ENCODE peak calls at places on chromosomes 11 and 22, in four cellular contexts. P is mesenchymal stem cell, C is IMR-90, O is H9. B is an unnamed sample. For H3K4me1, the result is how much of the 10 kb centered on the place peaks cover.

GRCh38 chr22:23419931-23420330 is 160.2 kb downstream of the IGLL1 start:
- DNase-seq in P (no peak), C (no peak), O (no peak), B (no peak)

GRCh38 chr11:11211888-11212287 is 141.2 kb downstream of the CSNK2A3 start:
- DNase-seq in P (no peak), C (no peak), O (no peak), B (no peak)

GRCh38 chr11:79894111-79894510 is 453.3 kb upstream of the TENM4 start:
- DNase-seq in P (no peak), C (no peak), O (no peak), B (no peak)

GRCh38 chr22:34160117-34160758 is 240.0 kb upstream of the LARGE1 start:
- DNase-seq in P (no peak), C (no peak), O (peak), B (no peak)

GRCh38 chr11:38460901-38461300 is 1862.9 kb upstream of the RAG2 start:
- DNase-seq in P (peak), C (peak), O (no peak), B (no peak)

GRCh38 chr11:35800970-35801953 is 138.7 kb downstream of the TRIM44 start:
- DNase-seq in P (peak), C (no peak), O (no peak), B (no peak)

GRCh38 chr22:39959640-39960447 is at the start of gene TMA7B:
- DNase-seq in P (peak), C (peak), O (peak), B (no peak)

GRCh38 chr11:32137869-32138268 is 47.0 kb downstream of the RCN1 start:
- DNase-seq in P (no peak), C (no peak), O (no peak), B (no peak)

GRCh38 chr22:23833017-23833795 is 5.6 kb downstream of the DERL3 start:
- DNase-seq in P (no peak), C (no peak), O (no peak), B (no peak)

GRCh38 chr22:44219101-44219870 is 38.6 kb downstream of the PARVG start:
- DNase-seq in P (no peak), C (no peak), O (no peak), B (no peak)

GRCh38 chr11:46743693-46744339 is 24.8 kb downstream of the F2 start:
- DNase-seq in P (peak), C (peak), O (no peak), B (no peak)

GRCh38 chr22:37533995-37534394 is 14.8 kb upstream of the CARD10 start:
- DNase-seq in P (peak), C (peak), O (no peak), B (no peak)

GRCh38 chr11:18853086-18853720 is 61.6 kb upstream of the PTPN5 start:
- DNase-seq in P (peak), C (peak), O (peak), B (no peak)

GRCh38 chr11:128687321-128687720 is 6.6 kb upstream of the FLI1 start:
- DNase-seq in P (peak), C (no peak), O (peak), B (no peak)

GRCh38 chr11:79708319-79708928 is 267.6 kb upstream of the TENM4 start:
- DNase-seq in P (peak), C (peak), O (peak), B (peak)

GRCh38 chr11:134449713-134450112 is 37.7 kb upstream of the B3GAT1 start:
- DNase-seq in P (no peak), C (no peak), O (peak), B (no peak)

GRCh38 chr11:134987223-134987768 is 575.3 kb upstream of the B3GAT1 start:
- DNase-seq in P (no peak), C (no peak), O (no peak), B (no peak)

GRCh38 chr11:75031224-75031753 is 42.6 kb downstream of the NEU3 start:
- DNase-seq in P (peak), C (peak), O (peak), B (no peak)

GRCh38 chr11:86418929-86419328 is 44.2 kb downstream of the CCDC81 start:
- DNase-seq in P (no peak), C (peak), O (no peak), B (no peak)

GRCh38 chr11:124219126-124219525 is 21.8 kb upstream of the OR8G1 start:
- DNase-seq in P (no peak), C (no peak), O (no peak), B (no peak)

GRCh38 chr22:46958649-46959048 is 196.2 kb downstream of the TBC1D22A start:
- DNase-seq in P (no peak), C (no peak), O (no peak), B (no peak)

GRCh38 chr11:71066311-71066710 is 186.1 kb downstream of the SHANK2 start:
- DNase-seq in P (peak), C (no peak), O (no peak), B (no peak)

GRCh38 chr22:49928571-49929552 is 10.4 kb downstream of the CRELD2 start:
- DNase-seq in P (no peak), C (no peak), O (no peak), B (no peak)

GRCh38 chr22:31300896-31301295 is 8.6 kb upstream of the PIK3IP1 start:
- DNase-seq in P (no peak), C (no peak), O (no peak), B (no peak)

GRCh38 chr11:102666331-102666957 is 39.1 kb downstream of the MMP27 start:
- DNase-seq in P (peak), C (peak), O (no peak), B (peak)

GRCh38 chr22:41998361-41999261 is at the start of gene WBP2NL:
- DNase-seq in P (no peak), C (peak), O (no peak), B (no peak)

GRCh38 chr22:29756341-29756740 is 10.5 kb downstream of the ZMAT5 start:
- DNase-seq in P (no peak), C (no peak), O (no peak), B (no peak)

GRCh38 chr11:119940401-119940976 is 197.4 kb downstream of the TRIM29 start:
- DNase-seq in P (no peak), C (no peak), O (no peak), B (no peak)

GRCh38 chr11:17387811-17388210 is 648 bp downstream of the KCNJ11 start:
- DNase-seq in P (no peak), C (no peak), O (no peak), B (no peak)

GRCh38 chr11:729492-730074 is 17.7 kb upstream of the TALDO1 start:
- DNase-seq in P (no peak), C (no peak), O (no peak), B (no peak)

GRCh38 chr11:134150195-134150903 is 73.4 kb downstream of the NCAPD3 start:
- DNase-seq in P (no peak), C (no peak), O (no peak), B (no peak)

GRCh38 chr11:8383227-8383626 is 119.5 kb upstream of the LMO1 start:
- DNase-seq in P (no peak), C (no peak), O (no peak), B (no peak)

GRCh38 chr22:33898121-33898520 is 22.2 kb downstream of the LARGE1 start:
- DNase-seq in P (no peak), C (no peak), O (no peak), B (no peak)

GRCh38 chr11:48088682-48089050 is 108.3 kb downstream of the PTPRJ start:
- DNase-seq in P (no peak), C (no peak), O (no peak), B (no peak)

DNA sequence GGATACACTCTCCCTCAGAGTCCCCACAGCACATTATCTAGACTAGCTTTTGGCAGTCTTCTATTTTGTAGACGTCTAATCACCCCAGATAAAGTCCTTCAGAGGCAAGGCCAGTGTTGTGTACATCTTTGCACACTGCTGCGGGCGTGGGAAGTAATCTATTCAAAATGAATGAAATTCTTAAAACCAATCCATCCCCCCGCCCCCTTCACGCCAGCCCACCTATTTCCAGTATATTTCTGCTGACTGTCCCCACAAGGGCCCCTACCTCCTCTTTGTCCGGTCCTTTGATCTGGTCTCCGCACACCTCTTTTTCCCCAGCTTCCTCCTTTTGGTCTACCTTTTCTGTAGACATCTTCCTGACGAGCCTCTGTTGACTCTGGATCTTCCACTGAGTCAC is 383 bp downstream of the BSCL2 start:
- DNase-seq in P (no peak), C (no peak), O (no peak), B (no peak)
- H3K4ac ChIP-seq in P (no peak), C (peak), O (no peak), B (no peak)

DNA sequence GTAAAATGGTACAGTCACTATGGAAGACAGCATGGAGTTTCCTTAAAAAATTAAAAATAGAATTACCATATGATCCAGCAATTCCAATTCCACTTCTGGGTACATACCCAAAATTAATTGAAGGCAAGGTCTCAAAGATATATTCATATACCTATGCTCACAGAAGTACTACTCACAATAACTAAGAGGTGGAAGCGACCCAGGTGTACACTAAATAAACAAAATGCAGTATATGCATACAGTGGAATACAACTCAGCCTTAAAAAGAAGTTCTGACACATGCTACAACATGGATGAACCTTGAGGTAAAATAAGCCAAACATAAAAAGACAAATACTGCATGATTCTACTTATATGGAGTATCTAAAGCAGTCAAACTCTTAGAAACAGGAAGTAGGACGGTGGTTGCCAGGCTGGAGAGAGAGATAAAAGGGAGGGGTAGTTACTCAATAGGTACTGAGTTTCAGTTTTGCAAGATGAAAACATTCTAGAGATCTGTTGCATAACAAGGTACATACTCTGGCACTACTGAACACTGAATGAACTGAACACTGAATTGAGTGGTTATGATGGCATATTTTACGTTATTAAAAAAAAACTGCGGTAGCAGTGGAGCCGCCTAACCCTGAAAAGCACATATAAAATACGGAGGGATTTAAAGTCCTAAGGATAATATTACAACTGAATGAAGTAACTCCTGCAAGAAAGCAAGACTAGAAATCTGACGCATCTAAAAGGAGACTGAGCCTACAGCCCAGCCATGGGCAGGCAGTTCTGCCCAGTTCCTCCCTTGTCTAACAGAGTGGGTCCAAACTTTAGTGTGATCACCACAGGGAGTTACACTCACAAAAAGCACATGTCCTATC is 12.8 kb downstream of the DGCR2 start:
- DNase-seq in P (peak), C (peak), O (no peak), B (no peak)
- H3K4me1 ChIP-seq in P (under half), C (under half), O (under half), B (under half)

GRCh38 chr11:130861283-130861682 is 55.0 kb downstream of the SNX19 start:
- DNase-seq in P (no peak), C (no peak), O (no peak), B (no peak)
- H4K91ac ChIP-seq in P (peak), C (peak), O (no peak), B (no peak)

GRCh38 chr11:93653080-93653479 is 8.4 kb upstream of the CEP295 start:
- DNase-seq in P (no peak), C (no peak), O (no peak), B (no peak)
- H3K4ac ChIP-seq in P (no peak), C (no peak), O (no peak), B (no peak)

GRCh38 chr11:118931576-118931975 is 5.8 kb upstream of the BCL9L start:
- DNase-seq in P (no peak), C (no peak), O (no peak), B (no peak)
- H3K4me1 ChIP-seq in P (under half), C (under half), O (under half), B (under half)

DNA sequence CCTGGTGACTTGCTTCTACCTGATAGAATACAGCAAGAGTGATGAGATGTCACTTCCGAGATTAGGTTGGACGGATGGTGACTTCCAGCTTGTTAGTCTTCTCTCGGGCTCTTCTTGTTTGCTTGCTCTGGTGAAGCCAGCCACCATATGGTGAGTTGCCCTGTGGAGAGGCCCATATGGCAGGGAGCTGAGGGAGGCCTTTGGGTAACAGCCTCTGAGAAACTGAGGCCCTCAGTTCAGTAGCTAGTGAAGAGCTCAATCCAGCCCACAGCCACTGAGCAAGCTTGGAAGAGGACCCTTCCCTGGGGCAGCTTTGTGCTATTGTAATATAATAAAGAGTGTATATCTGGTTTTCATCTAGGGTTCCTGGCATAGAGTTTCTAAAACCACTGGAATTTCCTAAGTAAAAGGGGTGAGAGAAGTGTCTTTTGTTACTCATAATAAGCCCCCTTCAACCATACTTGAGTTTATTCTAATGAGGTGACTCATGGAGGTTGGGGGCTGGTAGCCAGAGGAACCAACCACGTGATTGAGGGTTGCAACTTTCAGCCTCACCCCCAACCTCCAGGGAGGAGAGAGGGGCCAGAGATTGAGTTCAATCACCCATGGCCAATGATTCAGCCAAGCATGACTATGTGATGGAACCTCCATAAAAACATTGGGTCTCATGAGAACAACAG is 8.0 kb upstream of the TPCN2 start:
- DNase-seq in P (peak), C (peak), O (no peak), B (no peak)
- H4K91ac ChIP-seq in P (no peak), C (peak), O (no peak), B (no peak)

GRCh38 chr11:1762537-1763302 is 1.0 kb downstream of the CTSD start:
- DNase-seq in P (no peak), C (no peak), O (no peak), B (no peak)
- H3K4ac ChIP-seq in P (peak), C (no peak), O (no peak), B (no peak)

DNA sequence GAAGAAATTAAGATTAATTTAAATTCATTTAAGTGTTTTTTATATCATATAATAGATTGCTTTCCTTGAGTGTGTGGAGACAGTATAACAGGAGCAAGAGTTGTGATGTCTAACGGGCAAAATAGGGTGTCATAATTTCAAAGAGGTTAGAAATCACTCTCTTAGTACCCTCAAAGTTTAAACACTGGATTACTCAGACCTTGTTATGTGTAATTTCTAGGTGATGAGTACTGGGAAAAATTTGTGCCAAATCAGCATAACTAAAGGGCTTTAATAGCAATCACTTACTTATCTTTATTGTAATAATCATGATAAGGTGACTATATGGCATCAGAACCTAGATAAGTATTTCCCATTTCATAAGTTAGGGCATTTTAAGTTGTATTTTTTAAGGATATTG is 24.0 kb upstream of the PDE3B start:
- DNase-seq in P (no peak), C (no peak), O (no peak), B (no peak)
- H3K4me1 ChIP-seq in P (under half), C (under half), O (under half), B (under half)

B was measured in neuronal stem cell.